ENCODE peak calls at places on chromosomes 12 and 14, in ten cellular contexts. Z is astrocyte of the spinal cord, W is mesenchymal stem cell, E is DMS153, Q is bronchial epithelial cell, T is EL, K is pancreas, R is A549, M is hippocampal formation, P is GM12892. D is an unnamed sample.

GRCh38 chr12:54277823-54278276 is 2.1 kb downstream of the CBX5 start:
- DNase-seq in Z (no peak), W (peak; percentile 53), E (no peak), Q (no peak), T (peak; percentile 78), K (no peak), R (no peak), M (no peak), P (no peak), D (no peak)

GRCh38 chr14:70698288-70698687 is 56.6 kb downstream of the TTC9 start:
- DNase-seq in Z (peak; percentile 32), W (peak; percentile 24), E (no peak), Q (peak; percentile 76), T (peak; percentile 50), K (peak; percentile 16), R (peak; percentile 21), M (peak; percentile 2), P (no peak), D (no peak)

GRCh38 chr14:104658325-104658712 is 31.1 kb upstream of the INF2 start:
- DNase-seq in Z (no peak), W (no peak), E (no peak), Q (no peak), T (no peak), K (no peak), R (no peak), M (no peak), P (no peak), D (no peak)

GRCh38 chr12:130961921-130962326 is 8.2 kb downstream of the ADGRD1 start:
- DNase-seq in Z (no peak), W (no peak), E (no peak), Q (no peak), T (no peak), K (no peak), R (no peak), M (no peak), P (no peak), D (no peak)

GRCh38 chr14:37195327-37195726 is 2.4 kb upstream of the MIPOL1 start:
- DNase-seq in Z (peak; percentile 30), W (peak; percentile 89), E (peak; percentile 59), Q (peak; percentile 92), T (peak; percentile 59), K (no peak), R (no peak), M (no peak), P (no peak), D (no peak)

GRCh38 chr14:59337151-59337611 is 128.0 kb downstream of the GPR135 start:
- DNase-seq in Z (peak; percentile 46), W (peak; percentile 46), E (no peak), Q (no peak), T (no peak), K (no peak), R (no peak), M (peak; percentile 16), P (no peak), D (no peak)

GRCh38 chr12:53232641-53233538 is 881 bp upstream of the RARG start:
- DNase-seq in Z (no peak), W (peak; percentile 47), E (no peak), Q (peak; percentile 75), T (peak; percentile 47), K (no peak), R (peak; percentile 64), M (no peak), P (peak; percentile 52), D (peak; percentile 47)

GRCh38 chr12:95178136-95178535 is 39.1 kb downstream of the FGD6 start:
- DNase-seq in Z (no peak), W (no peak), E (no peak), Q (no peak), T (no peak), K (no peak), R (no peak), M (no peak), P (no peak), D (no peak)

GRCh38 chr14:100724061-100724460 is 2.6 kb upstream of the DLK1 start:
- DNase-seq in Z (no peak), W (no peak), E (no peak), Q (no peak), T (no peak), K (no peak), R (no peak), M (no peak), P (no peak), D (no peak)

GRCh38 chr14:50082784-50083466 is 33.4 kb downstream of the VCPKMT start:
- DNase-seq in Z (peak; percentile 39), W (peak; percentile 10), E (no peak), Q (peak; percentile 76), T (no peak), K (no peak), R (no peak), M (no peak), P (no peak), D (peak; percentile 92)

GRCh38 chr14:28101992-28102391 is 664.6 kb upstream of the FOXG1 start:
- DNase-seq in Z (no peak), W (no peak), E (peak; percentile 77), Q (no peak), T (no peak), K (no peak), R (no peak), M (no peak), P (no peak), D (no peak)

GRCh38 chr12:50103767-50104321 is at the start of gene GPD1:
- DNase-seq in Z (peak; percentile 35), W (peak; percentile 19), E (peak; percentile 58), Q (peak; percentile 54), T (peak; percentile 45), K (peak; percentile 81), R (no peak), M (peak; percentile 45), P (no peak), D (no peak)

GRCh38 chr14:75123991-75124390 is 2.9 kb downstream of the NEK9 start:
- DNase-seq in Z (peak; percentile 80), W (peak; percentile 92), E (no peak), Q (peak; percentile 88), T (peak; percentile 81), K (no peak), R (peak; percentile 69), M (no peak), P (no peak), D (peak; percentile 15)

GRCh38 chr12:58564721-58565120 is 355.6 kb downstream of the LRIG3 start:
- DNase-seq in Z (peak; percentile 64), W (peak; percentile 40), E (no peak), Q (no peak), T (peak; percentile 17), K (no peak), R (no peak), M (no peak), P (no peak), D (no peak)

GRCh38 chr12:122412851-122413433 is 9.5 kb downstream of the CLIP1 start:
- DNase-seq in Z (no peak), W (no peak), E (no peak), Q (no peak), T (no peak), K (no peak), R (no peak), M (no peak), P (no peak), D (peak; percentile 17)

GRCh38 chr14:36660736-36661505 is 739 bp upstream of the PAX9 start:
- DNase-seq in Z (no peak), W (no peak), E (peak; percentile 24), Q (no peak), T (no peak), K (no peak), R (no peak), M (no peak), P (no peak), D (no peak)

GRCh38 chr14:42563313-42563712 is 956.6 kb downstream of the LRFN5 start:
- DNase-seq in Z (no peak), W (no peak), E (no peak), Q (no peak), T (no peak), K (no peak), R (no peak), M (no peak), P (no peak), D (no peak)

GRCh38 chr12:84627582-84627981 is 285.0 kb downstream of the SLC6A15 start:
- DNase-seq in Z (no peak), W (no peak), E (no peak), Q (no peak), T (no peak), K (no peak), R (no peak), M (no peak), P (no peak), D (no peak)

GRCh38 chr12:132836803-132837331 is 8.2 kb upstream of the GOLGA3 start:
- DNase-seq in Z (no peak), W (no peak), E (no peak), Q (no peak), T (no peak), K (no peak), R (no peak), M (no peak), P (no peak), D (no peak)

GRCh38 chr12:52186135-52186840 is 5.5 kb downstream of the KRT80 start:
- DNase-seq in Z (peak; percentile 86), W (peak; percentile 86), E (no peak), Q (peak; percentile 82), T (peak; percentile 95), K (no peak), R (no peak), M (no peak), P (no peak), D (no peak)

GRCh38 chr14:35708072-35708471 is 101.0 kb downstream of the RALGAPA1 start:
- DNase-seq in Z (no peak), W (no peak), E (no peak), Q (no peak), T (peak; percentile 25), K (no peak), R (no peak), M (no peak), P (no peak), D (no peak)

GRCh38 chr14:100438678-100439592 is 115.8 kb downstream of the SLC25A47 start:
- DNase-seq in Z (peak; percentile 73), W (peak; percentile 72), E (no peak), Q (peak; percentile 96), T (peak; percentile 85), K (peak; percentile 51), R (peak; percentile 98), M (no peak), P (no peak), D (no peak)

GRCh38 chr12:118689793-118690192 is 291.5 kb upstream of the SRRM4 start:
- DNase-seq in Z (no peak), W (no peak), E (no peak), Q (no peak), T (no peak), K (no peak), R (no peak), M (no peak), P (no peak), D (no peak)

GRCh38 chr12:105506678-105507310 is 176.3 kb downstream of the C12orf75 start:
- DNase-seq in Z (no peak), W (no peak), E (no peak), Q (peak; percentile 53), T (no peak), K (no peak), R (no peak), M (no peak), P (no peak), D (no peak)

GRCh38 chr14:70735043-70735442 is 74.3 kb downstream of the MAP3K9 start:
- DNase-seq in Z (no peak), W (no peak), E (peak; percentile 63), Q (no peak), T (peak; percentile 20), K (no peak), R (no peak), M (no peak), P (no peak), D (no peak)

GRCh38 chr14:61435563-61436337 is 114.4 kb downstream of the PRKCH start:
- DNase-seq in Z (no peak), W (peak; percentile 11), E (no peak), Q (no peak), T (no peak), K (no peak), R (no peak), M (no peak), P (no peak), D (no peak)

GRCh38 chr12:19695244-19696098 is 256.2 kb downstream of the AEBP2 start:
- DNase-seq in Z (no peak), W (no peak), E (no peak), Q (peak; percentile 27), T (peak; percentile 28), K (no peak), R (no peak), M (no peak), P (no peak), D (no peak)

GRCh38 chr14:65224799-65225198 is 122.5 kb upstream of the MAX start:
- DNase-seq in Z (no peak), W (no peak), E (peak; percentile 64), Q (no peak), T (no peak), K (peak; percentile 75), R (no peak), M (peak; percentile 59), P (no peak), D (no peak)

D was measured in central memory CD4-positive, alpha-beta T cell.